ENCODE peak calls at places on chromosomes 12 and 14, in five cellular contexts. One of them, this sample, is unnamed. For H3K27me3, the result is how much of the 10 kb centered on the place peaks cover.

GRCh38 chr12:85441740-85442139 is 161.7 kb downstream of the ALX1 start:
- DNase-seq in lung: no peak
- DNase-seq in uterus: no peak
- DNase-seq in GM06990: no peak
- DNase-seq in esophagus squamous epithelium: no peak
- DNase-seq in this sample: peak

GRCh38 chr14:99883866-99884650 is 90.8 kb downstream of the EML1 start:
- DNase-seq in lung: no peak
- DNase-seq in esophagus squamous epithelium: no peak
- DNase-seq in GM06990: no peak
- DNase-seq in uterus: no peak
- DNase-seq in this sample: no peak

GRCh38 chr12:31876568-31877424 is 82.4 kb upstream of the RESF1 start:
- DNase-seq in lung: no peak
- DNase-seq in GM06990: no peak
- DNase-seq in uterus: no peak
- DNase-seq in esophagus squamous epithelium: no peak
- DNase-seq in this sample: no peak

GRCh38 chr12:21989819-21990412 is 48.7 kb upstream of the ABCC9 start:
- DNase-seq in GM06990: no peak
- DNase-seq in lung: no peak
- DNase-seq in esophagus squamous epithelium: no peak
- DNase-seq in uterus: peak
- DNase-seq in this sample: peak

GRCh38 chr12:52191841-52192791 is at the start of gene KRT80:
- DNase-seq in uterus: peak
- DNase-seq in esophagus squamous epithelium: no peak
- DNase-seq in GM06990: no peak
- DNase-seq in lung: peak
- DNase-seq in this sample: peak

GRCh38 chr12:95763809-95764253 is 26.7 kb downstream of the NTN4 start:
- DNase-seq in esophagus squamous epithelium: no peak
- DNase-seq in uterus: no peak
- DNase-seq in GM06990: no peak
- DNase-seq in lung: no peak
- DNase-seq in this sample: peak

GRCh38 chr12:13210543-13211190 is 14.1 kb downstream of the EMP1 start:
- DNase-seq in GM06990: no peak
- DNase-seq in esophagus squamous epithelium: no peak
- DNase-seq in uterus: no peak
- DNase-seq in lung: no peak
- DNase-seq in this sample: no peak

GRCh38 chr12:3009780-3010179 is 50.6 kb downstream of the TEAD4 start:
- DNase-seq in uterus: no peak
- DNase-seq in GM06990: no peak
- DNase-seq in lung: no peak
- DNase-seq in esophagus squamous epithelium: no peak
- DNase-seq in this sample: no peak

GRCh38 chr14:74469548-74470518 is 23.3 kb downstream of the NPC2 start:
- DNase-seq in GM06990: no peak
- DNase-seq in uterus: no peak
- DNase-seq in lung: no peak
- DNase-seq in esophagus squamous epithelium: no peak
- DNase-seq in this sample: no peak

GRCh38 chr12:48183091-48183875 is at the start of gene CCDC184:
- DNase-seq in uterus: peak
- DNase-seq in esophagus squamous epithelium: no peak
- DNase-seq in lung: peak
- DNase-seq in GM06990: peak
- DNase-seq in this sample: peak

GRCh38 chr12:20283467-20283866 is 84.9 kb upstream of the PDE3A start:
- DNase-seq in GM06990: no peak
- DNase-seq in esophagus squamous epithelium: no peak
- DNase-seq in lung: no peak
- DNase-seq in uterus: no peak
- DNase-seq in this sample: no peak

GRCh38 chr12:80627773-80628172 is 79.7 kb upstream of the MYF6 start:
- DNase-seq in GM06990: no peak
- DNase-seq in esophagus squamous epithelium: no peak
- DNase-seq in lung: no peak
- DNase-seq in uterus: no peak
- DNase-seq in this sample: peak

GRCh38 chr12:25771062-25771461 is 187.4 kb upstream of the RASSF8 start:
- DNase-seq in uterus: no peak
- DNase-seq in GM06990: no peak
- DNase-seq in esophagus squamous epithelium: no peak
- DNase-seq in lung: no peak
- DNase-seq in this sample: peak

GRCh38 chr12:31874961-31875608 is 84.1 kb upstream of the RESF1 start:
- DNase-seq in lung: no peak
- DNase-seq in uterus: peak
- DNase-seq in esophagus squamous epithelium: peak
- DNase-seq in GM06990: peak
- DNase-seq in this sample: peak

DNA sequence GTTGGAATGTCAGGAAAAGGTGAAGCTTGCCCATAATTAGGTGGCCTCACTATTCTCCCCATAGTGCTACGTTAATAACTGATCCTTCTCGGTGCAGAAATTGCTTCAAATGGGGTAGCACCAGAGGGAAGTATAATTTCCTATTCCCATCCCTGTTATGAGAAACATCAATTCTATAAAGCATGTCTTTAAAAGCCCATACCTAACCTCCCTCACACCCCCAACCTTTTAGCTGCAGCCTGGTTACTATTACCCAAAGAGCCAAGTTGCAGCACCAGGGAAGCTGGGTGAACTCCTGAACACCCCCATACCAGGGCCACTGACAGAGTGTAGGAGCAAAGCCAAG is 15.2 kb downstream of the RBM23 start:
- DNase-seq in esophagus squamous epithelium: no peak
- DNase-seq in GM06990: no peak
- DNase-seq in lung: no peak
- DNase-seq in uterus: no peak
- DNase-seq in this sample: no peak
- H3K4me3 ChIP-seq in esophagus squamous epithelium: no peak
- H3K4me3 ChIP-seq in GM06990: no peak
- H3K4me3 ChIP-seq in lung: no peak
- H3K4me3 ChIP-seq in uterus: no peak
- H3K4me3 ChIP-seq in this sample: no peak

GRCh38 chr12:402127-402456 is 648 bp downstream of the CCDC77 start:
- DNase-seq in lung: no peak
- DNase-seq in GM06990: no peak
- DNase-seq in esophagus squamous epithelium: no peak
- DNase-seq in uterus: no peak
- DNase-seq in this sample: peak
- TF ChIP-seq CTCF in lung: no peak
- TF ChIP-seq CTCF in GM06990: peak
- TF ChIP-seq CTCF in esophagus squamous epithelium: no peak
- TF ChIP-seq CTCF in uterus: peak
- TF ChIP-seq CTCF in this sample: peak

GRCh38 chr14:56805992-56806737 is 4.1 kb downstream of the OTX2 start:
- DNase-seq in esophagus squamous epithelium: no peak
- DNase-seq in uterus: no peak
- DNase-seq in lung: no peak
- DNase-seq in GM06990: no peak
- DNase-seq in this sample: no peak

GRCh38 chr14:56805201-56805991 is 4.9 kb downstream of the OTX2 start:
- DNase-seq in esophagus squamous epithelium: no peak
- DNase-seq in GM06990: no peak
- DNase-seq in lung: no peak
- DNase-seq in uterus: no peak
- DNase-seq in this sample: no peak

GRCh38 chr14:56809262-56810215 is 740 bp downstream of the OTX2 start:
- DNase-seq in uterus: no peak
- DNase-seq in esophagus squamous epithelium: no peak
- DNase-seq in GM06990: no peak
- DNase-seq in lung: no peak
- DNase-seq in this sample: no peak

GRCh38 chr14:56808314-56809201 is 1.7 kb downstream of the OTX2 start:
- DNase-seq in GM06990: no peak
- DNase-seq in lung: no peak
- DNase-seq in uterus: no peak
- DNase-seq in esophagus squamous epithelium: no peak
- DNase-seq in this sample: no peak

GRCh38 chr14:56807586-56808168 is 2.6 kb downstream of the OTX2 start:
- DNase-seq in uterus: no peak
- DNase-seq in GM06990: no peak
- DNase-seq in lung: no peak
- DNase-seq in esophagus squamous epithelium: no peak
- DNase-seq in this sample: no peak
- H3K27me3 ChIP-seq in uterus: under half
- H3K27me3 ChIP-seq in GM06990: under half
- H3K27me3 ChIP-seq in lung: under half
- H3K27me3 ChIP-seq in esophagus squamous epithelium: half or more
- H3K27me3 ChIP-seq in this sample: half or more

GRCh38 chr12:55935742-55936151 is 4.8 kb downstream of the DGKA start:
- DNase-seq in uterus: no peak
- DNase-seq in esophagus squamous epithelium: no peak
- DNase-seq in GM06990: no peak
- DNase-seq in lung: no peak
- DNase-seq in this sample: no peak
- H3K4me3 ChIP-seq in uterus: peak
- H3K4me3 ChIP-seq in esophagus squamous epithelium: peak
- H3K4me3 ChIP-seq in GM06990: no peak
- H3K4me3 ChIP-seq in lung: no peak
- H3K4me3 ChIP-seq in this sample: no peak